ENCODE peak calls at places on chromosomes 16 and 17, in four cellular contexts. X is IMR-90, U is GM23248, E is esophagus squamous epithelium. F is an unnamed sample.

GRCh38 chr16:86089341-86089900 is 190.5 kb downstream of the IRF8 start:
- DNase-seq in U (no peak), X (no peak), E (no peak), F (no peak)

GRCh38 chr17:30378191-30378796 is 433 bp upstream of the CPD start:
- DNase-seq in E (no peak), U (peak), X (peak), F (no peak)

GRCh38 chr17:74733365-74734122 is 3.5 kb upstream of the RAB37 start:
- DNase-seq in E (no peak), X (no peak), U (no peak), F (no peak)

GRCh38 chr17:54971147-54971546 is 2.6 kb downstream of the STXBP4 start:
- DNase-seq in E (no peak), U (no peak), X (no peak), F (no peak)

GRCh38 chr16:84929421-84930297 is 81.7 kb downstream of the ZDHHC7 start:
- DNase-seq in U (peak), E (no peak), X (no peak), F (no peak)

GRCh38 chr17:27526603-27527002 is 70.4 kb downstream of the KSR1 start:
- DNase-seq in U (peak), X (peak), E (no peak), F (no peak)

GRCh38 chr16:89552913-89553312 is 7.6 kb upstream of the RPL13 start:
- DNase-seq in X (no peak), E (no peak), U (no peak), F (no peak)

GRCh38 chr16:23055481-23055880 is 93.8 kb downstream of the USP31 start:
- DNase-seq in X (no peak), E (no peak), U (no peak), F (no peak)

GRCh38 chr16:57795431-57795878 is 6.8 kb downstream of the KIFC3 start:
- DNase-seq in X (peak), U (peak), E (no peak), F (no peak)

GRCh38 chr16:67372664-67373063 is 20.6 kb downstream of the TPPP3 start:
- DNase-seq in X (peak), U (peak), E (no peak), F (no peak)

GRCh38 chr17:66580601-66581385 is 254.1 kb upstream of the CACNG5 start:
- DNase-seq in U (no peak), X (peak), E (no peak), F (peak)

GRCh38 chr17:46163316-46163715 is 29.9 kb downstream of the KANSL1 start:
- DNase-seq in U (no peak), X (no peak), E (no peak), F (no peak)

GRCh38 chr17:15652960-15653359 is 31.2 kb downstream of the TRIM16 start:
- DNase-seq in E (no peak), U (no peak), X (no peak), F (no peak)

GRCh38 chr17:15651583-15652110 is 32.1 kb upstream of the FBXW10B start:
- DNase-seq in E (peak), U (peak), X (peak), F (peak)

GRCh38 chr17:15648384-15648783 is 28.9 kb upstream of the FBXW10B start:
- DNase-seq in X (no peak), E (no peak), U (peak), F (no peak)

GRCh38 chr17:15651001-15651582 is 31.6 kb upstream of the FBXW10B start:
- DNase-seq in U (peak), E (no peak), X (no peak), F (no peak)

GRCh38 chr17:15649861-15650391 is 30.4 kb upstream of the FBXW10B start:
- DNase-seq in X (peak), E (no peak), U (peak), F (peak)
- H3K4me3 ChIP-seq in X (peak), E (peak), U (peak), F (peak)

DNA sequence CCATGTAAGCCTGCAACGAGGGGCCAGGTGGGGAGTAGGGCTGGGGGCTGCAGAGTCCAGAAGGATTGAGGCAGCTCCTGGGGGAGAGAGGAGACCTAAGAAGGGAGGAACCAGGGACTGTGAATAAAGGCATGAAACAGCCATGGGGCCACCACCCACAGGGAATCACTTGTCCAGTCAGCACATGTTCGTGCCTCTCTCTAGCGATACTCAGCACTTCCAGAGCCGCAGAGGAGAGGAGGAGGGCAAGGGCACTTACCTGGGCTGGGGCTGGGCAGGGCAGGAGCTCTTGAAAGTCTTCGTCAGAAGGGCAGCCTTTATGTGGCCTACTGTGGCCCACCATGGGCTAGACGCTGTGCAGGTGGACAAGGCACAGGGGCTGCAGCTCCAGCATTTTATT is 24.2 kb downstream of the CACNA1G start:
- DNase-seq in E (no peak), U (no peak), X (no peak), F (no peak)
- H3K4me3 ChIP-seq in E (no peak), U (no peak), X (no peak), F (no peak)

DNA sequence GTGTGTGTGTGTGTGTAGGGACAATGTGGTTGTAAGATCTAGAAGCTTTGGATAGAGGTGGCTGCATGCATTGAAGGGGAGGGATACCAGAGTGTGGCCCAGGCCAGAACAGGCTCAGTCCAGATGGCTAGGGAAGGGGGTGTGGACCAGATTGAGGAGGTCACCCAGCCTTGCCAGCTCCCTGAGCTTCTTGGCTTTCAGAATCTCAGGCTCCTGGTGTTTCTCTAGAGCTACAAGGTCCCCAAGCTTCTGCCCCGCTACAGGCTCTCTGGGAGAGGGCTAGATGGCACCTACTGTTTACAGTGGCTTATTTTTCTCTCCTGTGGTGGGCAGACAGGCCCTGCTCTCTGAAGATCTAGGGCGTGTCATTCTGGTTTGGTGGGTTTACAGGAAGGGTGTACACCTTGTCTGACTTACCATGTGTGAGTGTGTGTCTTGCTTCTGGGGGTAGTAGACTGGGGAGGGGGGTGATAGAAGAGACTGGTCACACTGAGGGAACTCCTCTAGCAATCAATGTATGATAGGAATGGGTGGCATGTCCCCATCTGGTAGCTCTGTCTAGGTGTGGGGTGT is 1.0 kb downstream of the RARA start:
- DNase-seq in E (no peak), U (no peak), X (no peak), F (no peak)
- H3K4me3 ChIP-seq in E (peak), U (no peak), X (no peak), F (no peak)

DNA sequence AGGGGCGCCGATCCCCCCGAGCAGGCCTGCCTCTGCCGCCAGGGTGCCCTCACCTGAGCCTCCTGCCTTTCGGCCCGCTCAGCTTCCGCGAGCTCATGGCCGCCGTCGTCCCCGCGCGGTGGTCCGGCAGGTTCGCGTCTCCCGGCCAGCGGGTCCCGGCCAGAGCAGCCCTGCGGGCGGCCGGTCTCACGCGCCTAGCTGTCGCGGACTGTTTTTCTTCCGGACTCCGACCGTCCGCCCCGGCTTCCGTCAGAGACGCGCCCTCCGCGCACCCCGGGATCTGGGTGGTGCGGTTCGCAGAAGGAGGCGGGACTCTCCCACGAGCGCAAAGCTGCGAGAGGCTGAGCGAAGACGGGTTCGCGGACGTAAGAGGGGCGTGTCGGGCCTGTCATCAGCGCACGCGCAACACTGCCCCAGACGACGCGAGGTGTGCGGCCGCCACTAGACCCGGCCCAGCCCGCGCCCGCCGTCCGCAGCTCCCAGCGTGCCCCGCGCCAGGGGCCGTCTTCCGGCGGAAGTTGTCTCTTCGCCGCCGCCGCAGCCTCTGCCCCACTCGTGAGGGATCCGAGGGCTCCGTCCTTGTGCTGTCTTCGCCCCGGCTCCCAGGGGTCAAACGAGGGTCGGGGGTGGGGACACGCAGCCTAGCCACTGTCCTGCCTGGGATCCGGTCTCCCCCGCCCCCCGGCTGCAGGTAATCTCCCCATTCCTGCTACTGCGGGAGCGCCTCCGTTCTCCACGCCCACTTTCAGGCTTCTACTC is at the start of gene INPP5K:
- DNase-seq in X (peak), E (peak), U (peak), F (peak)
- H3K4me3 ChIP-seq in X (peak), E (peak), U (peak), F (peak)

DNA sequence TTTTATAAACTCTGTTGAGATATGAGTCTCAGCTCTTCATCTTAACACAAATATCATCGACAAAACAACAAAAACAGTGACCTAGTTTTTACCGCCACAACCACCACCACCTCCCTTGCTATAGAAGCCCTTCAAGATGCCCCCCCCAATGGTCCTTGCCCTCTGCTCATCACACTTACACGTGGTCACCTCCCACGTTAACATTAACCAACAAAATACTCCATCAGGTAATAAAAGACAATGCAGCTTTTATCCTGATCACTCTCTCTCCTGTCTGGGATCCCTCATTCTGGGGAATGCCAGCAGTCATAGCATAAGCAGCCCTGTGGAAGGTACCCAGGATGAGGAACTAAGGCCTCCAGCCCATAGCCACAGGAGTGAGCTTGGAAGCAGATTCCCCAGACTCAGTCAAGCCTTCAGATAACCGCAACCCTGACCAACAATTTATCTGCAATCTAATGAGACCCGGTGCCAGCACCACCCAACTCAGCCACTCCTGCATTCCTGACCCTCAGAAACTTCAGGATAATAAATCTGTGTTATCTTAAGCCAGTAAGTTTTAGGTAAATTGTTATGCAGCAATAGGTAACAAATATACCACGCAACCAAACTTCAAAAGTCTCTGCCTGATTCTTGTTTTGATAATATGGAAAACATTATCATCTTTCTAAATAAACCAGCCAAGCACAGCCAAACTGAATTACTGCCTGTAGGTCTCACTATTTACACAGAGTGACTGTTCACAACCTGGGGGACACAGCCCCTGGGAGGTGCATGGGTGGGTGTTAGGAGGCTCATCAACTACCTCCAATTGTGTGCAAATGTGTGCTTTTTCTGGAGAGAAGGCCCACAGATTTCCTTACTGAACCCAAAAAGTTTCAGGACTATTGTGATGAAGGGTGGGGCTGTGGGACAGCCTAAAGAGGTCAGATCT is 6.1 kb downstream of the PECAM1 start:
- DNase-seq in U (peak), E (no peak), X (no peak), F (no peak)
- H3K4me3 ChIP-seq in U (no peak), E (peak), X (no peak), F (no peak)

GRCh38 chr17:50582741-50583140 is 22.2 kb downstream of the CACNA1G start:
- DNase-seq in E (no peak), X (no peak), U (no peak), F (no peak)
- H3K4me3 ChIP-seq in E (no peak), X (no peak), U (no peak), F (no peak)

F was measured in SJSA1.